ENCODE peak calls at places on chromosome 1, in seven cellular contexts. O is transverse colon, X is K562, H is prostate gland, V is stomach, U is GM12892, M is spleen. N is an unnamed sample.

GRCh38 chr1:2948751-2949680 is 72.3 kb upstream of the ACTRT2 start:
- DNase-seq in O (no peak), U (no peak), X (no peak), H (no peak), M (peak; percentile 63), V (no peak), N (no peak)

GRCh38 chr1:2585318-2586092 is 1.1 kb upstream of the PRXL2B start:
- DNase-seq in M (peak; percentile 93), U (peak; percentile 77), H (peak; percentile 36), O (peak; percentile 86), X (peak; percentile 83), V (peak; percentile 69), N (peak; percentile 94)

GRCh38 chr1:55213885-55214213 is 1.3 kb downstream of the USP24 start:
- DNase-seq in X (no peak), U (no peak), H (no peak), M (peak; percentile 79), V (no peak), O (no peak), N (no peak)

GRCh38 chr1:110746644-110747259 is 72.0 kb upstream of the KCNA3 start:
- DNase-seq in X (peak; percentile 46), H (no peak), U (no peak), O (peak; percentile 12), M (no peak), V (no peak), N (peak; percentile 68)

GRCh38 chr1:24555591-24556413 is at the start of gene NCMAP:
- DNase-seq in X (peak; percentile 69), U (no peak), M (peak; percentile 80), H (peak; percentile 56), O (peak; percentile 78), V (peak; percentile 88), N (no peak)

GRCh38 chr1:41418868-41419583 is 57.8 kb downstream of the FOXO6 start:
- DNase-seq in X (no peak), O (peak; percentile 79), V (peak; percentile 90), U (no peak), H (peak; percentile 91), M (peak; percentile 81), N (no peak)

GRCh38 chr1:104380003-104380402 is 630.3 kb downstream of the AMY1C start:
- DNase-seq in O (no peak), X (no peak), H (no peak), U (no peak), V (no peak), M (no peak), N (no peak)

GRCh38 chr1:229003233-229004031 is 267.5 kb upstream of the RAB4A start:
- DNase-seq in X (peak; percentile 32), O (no peak), H (no peak), U (no peak), M (no peak), V (no peak), N (no peak)

GRCh38 chr1:165408518-165408917 is 36.4 kb downstream of the RXRG start:
- DNase-seq in O (no peak), H (no peak), U (no peak), V (peak; percentile 32), X (peak; percentile 53), M (no peak), N (no peak)

GRCh38 chr1:41799723-41800122 is 119.0 kb downstream of the HIVEP3 start:
- DNase-seq in O (no peak), V (no peak), U (no peak), X (no peak), H (no peak), M (no peak), N (no peak)

GRCh38 chr1:162191396-162192322 is 122.2 kb downstream of the NOS1AP start:
- DNase-seq in O (no peak), X (no peak), M (no peak), U (no peak), H (no peak), V (no peak), N (no peak)

GRCh38 chr1:233080286-233080685 is 129.9 kb downstream of the NTPCR start:
- DNase-seq in U (no peak), H (no peak), X (no peak), O (no peak), M (no peak), V (no peak), N (no peak)

GRCh38 chr1:114741963-114742746 is 15.6 kb downstream of the CSDE1 start:
- DNase-seq in H (no peak), V (no peak), X (no peak), O (no peak), U (no peak), M (no peak), N (no peak)

GRCh38 chr1:1359316-1359667 is 937 bp upstream of the MXRA8 start:
- DNase-seq in V (no peak), M (peak; percentile 62), U (no peak), X (no peak), O (no peak), H (no peak), N (no peak)

GRCh38 chr1:78833491-78833890 is 173.0 kb downstream of the ADGRL4 start:
- DNase-seq in O (no peak), V (no peak), M (no peak), H (no peak), U (no peak), X (no peak), N (no peak)

GRCh38 chr1:167429612-167430011 is 88.7 kb downstream of the CD247 start:
- DNase-seq in M (no peak), O (no peak), X (no peak), H (no peak), U (no peak), V (no peak), N (no peak)

GRCh38 chr1:47551971-47552528 is 114.2 kb downstream of the FOXD2 start:
- DNase-seq in U (no peak), X (no peak), V (no peak), O (no peak), M (no peak), H (no peak), N (no peak)

GRCh38 chr1:226882631-226883409 is 12.4 kb downstream of the PSEN2 start:
- DNase-seq in H (no peak), M (peak; percentile 72), X (no peak), U (peak; percentile 52), V (no peak), O (peak; percentile 33), N (no peak)

GRCh38 chr1:40133122-40133665 is 28.0 kb upstream of the RLF start:
- DNase-seq in U (no peak), X (no peak), M (no peak), O (no peak), H (no peak), V (no peak), N (no peak)

GRCh38 chr1:201713093-201713810 is 115.7 kb upstream of the IPO9 start:
- DNase-seq in M (peak; percentile 80), O (peak; percentile 88), H (peak; percentile 36), X (no peak), U (no peak), V (peak; percentile 83), N (peak; percentile 98)

GRCh38 chr1:201716742-201717135 is 112.2 kb upstream of the IPO9 start:
- DNase-seq in X (no peak), M (peak; percentile 36), U (no peak), O (no peak), V (no peak), H (no peak), N (no peak)

GRCh38 chr1:201715351-201715750 is 113.6 kb upstream of the IPO9 start:
- DNase-seq in M (peak; percentile 42), H (no peak), U (no peak), X (no peak), V (no peak), O (no peak), N (no peak)

GRCh38 chr1:201715801-201716741 is 112.9 kb upstream of the IPO9 start:
- DNase-seq in U (no peak), V (no peak), X (no peak), M (peak; percentile 40), O (no peak), H (no peak), N (no peak)

DNA sequence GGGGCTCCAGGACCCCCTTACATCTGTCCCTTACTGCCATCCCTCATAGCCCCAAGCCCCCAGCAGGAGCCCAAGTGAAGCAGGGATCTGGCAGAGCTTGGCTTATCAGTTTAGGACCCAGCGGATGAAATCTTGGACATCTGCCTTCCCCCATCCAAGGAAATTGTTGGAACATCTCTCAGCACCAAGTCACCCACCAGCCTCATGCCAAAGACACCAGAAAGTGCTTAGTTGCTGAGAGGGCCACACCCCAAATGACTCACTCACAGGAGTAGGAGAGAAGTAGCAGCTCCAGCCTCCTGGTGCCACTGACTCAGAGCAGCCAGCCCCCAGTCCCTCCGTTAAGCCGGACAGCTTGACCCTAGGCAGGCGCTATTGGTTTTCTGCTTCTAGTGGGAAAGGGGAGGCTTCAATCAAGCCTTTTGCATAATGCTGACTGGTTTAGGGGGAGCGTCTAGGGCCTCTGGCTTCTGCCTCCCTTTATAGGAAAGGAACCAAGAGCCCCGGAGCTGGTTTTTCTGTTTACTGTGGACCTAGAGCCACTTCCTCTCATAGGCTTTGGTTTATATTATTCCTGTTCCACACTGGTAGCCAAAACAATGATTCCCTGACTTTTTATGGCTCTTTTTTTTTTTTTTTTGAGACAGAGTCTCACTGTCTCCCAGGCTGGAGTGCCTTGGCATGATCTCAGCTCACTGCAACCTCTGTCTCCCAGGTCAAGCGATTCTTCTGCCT is 114.2 kb upstream of the IPO9 start:
- DNase-seq in M (no peak), H (no peak), O (peak; percentile 74), X (peak; percentile 71), V (peak; percentile 70), U (no peak), N (peak; percentile 96)
- TF ChIP-seq POLR2A in M (no peak), H (no peak), O (peak; percentile 17), X (no peak), V (no peak), U (no peak), N (no peak)

GRCh38 chr1:39128959-39129358 is 75.5 kb upstream of the MACF1 start:
- DNase-seq in O (peak; percentile 89), H (peak; percentile 93), M (no peak), U (no peak), V (peak; percentile 94), X (no peak), N (no peak)
- TF ChIP-seq POLR2AphosphoS5 in O (peak; percentile 30), H (peak; percentile 95), M (no peak), U (no peak), V (peak; percentile 76), X (no peak), N (no peak)

GRCh38 chr1:212946872-212947271 is 3.5 kb upstream of the VASH2 start:
- DNase-seq in U (no peak), V (no peak), O (no peak), X (no peak), M (no peak), H (no peak), N (no peak)

GRCh38 chr1:212944209-212944901 is 6.0 kb upstream of the VASH2 start:
- DNase-seq in M (no peak), O (no peak), V (no peak), X (no peak), H (no peak), U (no peak), N (no peak)

GRCh38 chr1:212945056-212945455 is 5.3 kb upstream of the VASH2 start:
- DNase-seq in V (no peak), U (no peak), O (no peak), M (no peak), H (no peak), X (no peak), N (no peak)

GRCh38 chr1:212943393-212943710 is 7.0 kb upstream of the VASH2 start:
- DNase-seq in M (no peak), U (no peak), H (no peak), O (no peak), X (no peak), V (no peak), N (no peak)

GRCh38 chr1:212945761-212946160 is 4.6 kb upstream of the VASH2 start:
- DNase-seq in X (no peak), V (no peak), U (no peak), O (no peak), H (no peak), M (no peak), N (no peak)
- TF ChIP-seq POLR2A in X (no peak), V (no peak), U (no peak), O (no peak), H (no peak), M (no peak), N (no peak)

GRCh38 chr1:18132022-18132706 is 24.6 kb downstream of the IGSF21 start:
- DNase-seq in X (no peak), M (no peak), H (no peak), O (no peak), U (no peak), V (no peak), N (no peak)
- TF ChIP-seq POLR2AphosphoS5 in X (no peak), M (no peak), H (no peak), O (no peak), U (no peak), V (no peak), N (no peak)

N was measured in esophagus muscularis mucosa.